ENCODE peak calls at places on chromosomes 4 and X, in seven cellular contexts. One of them, this sample, is unnamed.

GRCh38 chr4:27272264-27272663 is 411.6 kb downstream of the STIM2 start:
- DNase-seq in amniotic stem cell: no peak
- DNase-seq in lung microvascular endothelial cell: no peak
- DNase-seq in amygdala: no peak
- DNase-seq in transverse colon: no peak
- DNase-seq in iris pigment epithelial cell: no peak
- DNase-seq in stimulated activated CD4-positive, alpha-beta T cell treated with anti-CD3 and anti-CD28 coated beads, Interleukin-12 subunit alpha, Interleukin-12 subunit beta, amount 100 ng/mL, for 48 hours: no peak
- DNase-seq in this sample: no peak

GRCh38 chr4:8419222-8420041 is 21.1 kb downstream of the ACOX3 start:
- DNase-seq in iris pigment epithelial cell: peak; percentile 70
- DNase-seq in amniotic stem cell: no peak
- DNase-seq in amygdala: no peak
- DNase-seq in transverse colon: no peak
- DNase-seq in lung microvascular endothelial cell: no peak
- DNase-seq in stimulated activated CD4-positive, alpha-beta T cell treated with anti-CD3 and anti-CD28 coated beads, Interleukin-12 subunit alpha, Interleukin-12 subunit beta, amount 100 ng/mL, for 48 hours: peak; percentile 57
- DNase-seq in this sample: no peak

GRCh38 chr4:147851135-147851534 is 119.2 kb downstream of the ARHGAP10 start:
- DNase-seq in amygdala: no peak
- DNase-seq in iris pigment epithelial cell: no peak
- DNase-seq in stimulated activated CD4-positive, alpha-beta T cell treated with anti-CD3 and anti-CD28 coated beads, Interleukin-12 subunit alpha, Interleukin-12 subunit beta, amount 100 ng/mL, for 48 hours: no peak
- DNase-seq in transverse colon: no peak
- DNase-seq in amniotic stem cell: no peak
- DNase-seq in lung microvascular endothelial cell: no peak
- DNase-seq in this sample: no peak

GRCh38 chr4:142377345-142378091 is 468.6 kb downstream of the INPP4B start:
- DNase-seq in iris pigment epithelial cell: no peak
- DNase-seq in lung microvascular endothelial cell: no peak
- DNase-seq in amygdala: no peak
- DNase-seq in stimulated activated CD4-positive, alpha-beta T cell treated with anti-CD3 and anti-CD28 coated beads, Interleukin-12 subunit alpha, Interleukin-12 subunit beta, amount 100 ng/mL, for 48 hours: no peak
- DNase-seq in transverse colon: no peak
- DNase-seq in amniotic stem cell: no peak
- DNase-seq in this sample: no peak

GRCh38 chrX:9619581-9619980 is 146.1 kb downstream of the GPR143 start:
- DNase-seq in iris pigment epithelial cell: no peak
- DNase-seq in lung microvascular endothelial cell: no peak
- DNase-seq in amygdala: no peak
- DNase-seq in amniotic stem cell: no peak
- DNase-seq in transverse colon: no peak
- DNase-seq in stimulated activated CD4-positive, alpha-beta T cell treated with anti-CD3 and anti-CD28 coated beads, Interleukin-12 subunit alpha, Interleukin-12 subunit beta, amount 100 ng/mL, for 48 hours: no peak
- DNase-seq in this sample: no peak

GRCh38 chr4:158094413-158095110 is 78.3 kb downstream of the GASK1B start:
- DNase-seq in stimulated activated CD4-positive, alpha-beta T cell treated with anti-CD3 and anti-CD28 coated beads, Interleukin-12 subunit alpha, Interleukin-12 subunit beta, amount 100 ng/mL, for 48 hours: no peak
- DNase-seq in lung microvascular endothelial cell: no peak
- DNase-seq in amygdala: no peak
- DNase-seq in iris pigment epithelial cell: peak; percentile 75
- DNase-seq in transverse colon: no peak
- DNase-seq in amniotic stem cell: no peak
- DNase-seq in this sample: no peak

GRCh38 chrX:130339408-130340222 is at the start of gene SLC25A14:
- DNase-seq in amygdala: peak; percentile 3
- DNase-seq in transverse colon: peak; percentile 75
- DNase-seq in amniotic stem cell: peak; percentile 43
- DNase-seq in stimulated activated CD4-positive, alpha-beta T cell treated with anti-CD3 and anti-CD28 coated beads, Interleukin-12 subunit alpha, Interleukin-12 subunit beta, amount 100 ng/mL, for 48 hours: peak; percentile 58
- DNase-seq in iris pigment epithelial cell: peak; percentile 61
- DNase-seq in lung microvascular endothelial cell: peak; percentile 74
- DNase-seq in this sample: peak; percentile 52

GRCh38 chr4:4457803-4458550 is 71.1 kb downstream of the NSG1 start:
- DNase-seq in transverse colon: no peak
- DNase-seq in amygdala: no peak
- DNase-seq in stimulated activated CD4-positive, alpha-beta T cell treated with anti-CD3 and anti-CD28 coated beads, Interleukin-12 subunit alpha, Interleukin-12 subunit beta, amount 100 ng/mL, for 48 hours: no peak
- DNase-seq in iris pigment epithelial cell: peak; percentile 86
- DNase-seq in amniotic stem cell: no peak
- DNase-seq in lung microvascular endothelial cell: peak; percentile 67
- DNase-seq in this sample: peak; percentile 56

GRCh38 chrX:24693453-24694202 is at the start of gene POLA1:
- DNase-seq in lung microvascular endothelial cell: peak; percentile 95
- DNase-seq in amygdala: peak; percentile 80
- DNase-seq in amniotic stem cell: peak; percentile 81
- DNase-seq in transverse colon: peak; percentile 91
- DNase-seq in iris pigment epithelial cell: peak; percentile 96
- DNase-seq in stimulated activated CD4-positive, alpha-beta T cell treated with anti-CD3 and anti-CD28 coated beads, Interleukin-12 subunit alpha, Interleukin-12 subunit beta, amount 100 ng/mL, for 48 hours: peak; percentile 77
- DNase-seq in this sample: peak; percentile 96

GRCh38 chr4:65367306-65367705 is 303.0 kb downstream of the EPHA5 start:
- DNase-seq in transverse colon: no peak
- DNase-seq in iris pigment epithelial cell: peak; percentile 26
- DNase-seq in amniotic stem cell: no peak
- DNase-seq in stimulated activated CD4-positive, alpha-beta T cell treated with anti-CD3 and anti-CD28 coated beads, Interleukin-12 subunit alpha, Interleukin-12 subunit beta, amount 100 ng/mL, for 48 hours: no peak
- DNase-seq in lung microvascular endothelial cell: peak; percentile 1
- DNase-seq in amygdala: no peak
- DNase-seq in this sample: no peak

GRCh38 chr4:55503164-55503563 is 43.5 kb downstream of the CLOCK start:
- DNase-seq in iris pigment epithelial cell: peak; percentile 84
- DNase-seq in transverse colon: no peak
- DNase-seq in amniotic stem cell: no peak
- DNase-seq in amygdala: no peak
- DNase-seq in lung microvascular endothelial cell: peak; percentile 61
- DNase-seq in stimulated activated CD4-positive, alpha-beta T cell treated with anti-CD3 and anti-CD28 coated beads, Interleukin-12 subunit alpha, Interleukin-12 subunit beta, amount 100 ng/mL, for 48 hours: no peak
- DNase-seq in this sample: peak; percentile 59

GRCh38 chrX:103913356-103914020 is 48.9 kb upstream of the TMSB15B start:
- DNase-seq in lung microvascular endothelial cell: no peak
- DNase-seq in transverse colon: no peak
- DNase-seq in amniotic stem cell: no peak
- DNase-seq in stimulated activated CD4-positive, alpha-beta T cell treated with anti-CD3 and anti-CD28 coated beads, Interleukin-12 subunit alpha, Interleukin-12 subunit beta, amount 100 ng/mL, for 48 hours: no peak
- DNase-seq in amygdala: no peak
- DNase-seq in iris pigment epithelial cell: peak; percentile 17
- DNase-seq in this sample: peak; percentile 11

GRCh38 chr4:37603070-37603468 is 83.1 kb downstream of the RELL1 start:
- DNase-seq in transverse colon: peak; percentile 87
- DNase-seq in iris pigment epithelial cell: peak; percentile 69
- DNase-seq in lung microvascular endothelial cell: peak; percentile 78
- DNase-seq in stimulated activated CD4-positive, alpha-beta T cell treated with anti-CD3 and anti-CD28 coated beads, Interleukin-12 subunit alpha, Interleukin-12 subunit beta, amount 100 ng/mL, for 48 hours: peak; percentile 58
- DNase-seq in amniotic stem cell: peak; percentile 13
- DNase-seq in amygdala: peak; percentile 22
- DNase-seq in this sample: peak; percentile 65

GRCh38 chr4:75741027-75741426 is 16.6 kb downstream of the USO1 start:
- DNase-seq in stimulated activated CD4-positive, alpha-beta T cell treated with anti-CD3 and anti-CD28 coated beads, Interleukin-12 subunit alpha, Interleukin-12 subunit beta, amount 100 ng/mL, for 48 hours: no peak
- DNase-seq in lung microvascular endothelial cell: no peak
- DNase-seq in transverse colon: no peak
- DNase-seq in amygdala: no peak
- DNase-seq in iris pigment epithelial cell: peak; percentile 47
- DNase-seq in amniotic stem cell: no peak
- DNase-seq in this sample: no peak

GRCh38 chr4:106314960-106315359 is 1.0 kb downstream of the TBCK start:
- DNase-seq in stimulated activated CD4-positive, alpha-beta T cell treated with anti-CD3 and anti-CD28 coated beads, Interleukin-12 subunit alpha, Interleukin-12 subunit beta, amount 100 ng/mL, for 48 hours: no peak
- DNase-seq in lung microvascular endothelial cell: no peak
- DNase-seq in transverse colon: no peak
- DNase-seq in amniotic stem cell: no peak
- DNase-seq in iris pigment epithelial cell: no peak
- DNase-seq in amygdala: no peak
- DNase-seq in this sample: no peak

GRCh38 chr4:79865253-79865652 is 207.8 kb downstream of the ANTXR2 start:
- DNase-seq in amygdala: no peak
- DNase-seq in lung microvascular endothelial cell: no peak
- DNase-seq in stimulated activated CD4-positive, alpha-beta T cell treated with anti-CD3 and anti-CD28 coated beads, Interleukin-12 subunit alpha, Interleukin-12 subunit beta, amount 100 ng/mL, for 48 hours: no peak
- DNase-seq in transverse colon: no peak
- DNase-seq in iris pigment epithelial cell: peak; percentile 68
- DNase-seq in amniotic stem cell: no peak
- DNase-seq in this sample: peak; percentile 53

GRCh38 chr4:20615492-20616136 is 84.6 kb upstream of the PACRGL start:
- DNase-seq in amniotic stem cell: no peak
- DNase-seq in amygdala: no peak
- DNase-seq in stimulated activated CD4-positive, alpha-beta T cell treated with anti-CD3 and anti-CD28 coated beads, Interleukin-12 subunit alpha, Interleukin-12 subunit beta, amount 100 ng/mL, for 48 hours: no peak
- DNase-seq in iris pigment epithelial cell: peak; percentile 42
- DNase-seq in transverse colon: no peak
- DNase-seq in lung microvascular endothelial cell: peak; percentile 38
- DNase-seq in this sample: peak; percentile 26

GRCh38 chr4:125187621-125188176 is 127.1 kb upstream of the FAT4 start:
- DNase-seq in amygdala: no peak
- DNase-seq in transverse colon: no peak
- DNase-seq in iris pigment epithelial cell: no peak
- DNase-seq in lung microvascular endothelial cell: peak; percentile 42
- DNase-seq in stimulated activated CD4-positive, alpha-beta T cell treated with anti-CD3 and anti-CD28 coated beads, Interleukin-12 subunit alpha, Interleukin-12 subunit beta, amount 100 ng/mL, for 48 hours: no peak
- DNase-seq in amniotic stem cell: no peak
- DNase-seq in this sample: peak; percentile 77

This sample was measured in AG10803.